ENCODE peak calls at places on chromosome 7, in eight cellular contexts. One of them, this sample, is unnamed.
A peak's percentile ranks its signal among the peaks of the same experiment; 100 is the strongest.

GRCh38 chr7:135275971-135276580 is 42.4 kb downstream of the STRA8 start:
- DNase-seq in GM04504: no peak
- DNase-seq in activated T-cell treated with anti-CD3 and anti-CD28 coated beads for 1 hour: no peak
- DNase-seq in heart right ventricle: no peak
- DNase-seq in stimulated activated CD4-positive, alpha-beta T cell treated with anti-CD3 and anti-CD28 coated beads, Interleukin-4, amount 100 ng/mL, for 1 hour: no peak
- DNase-seq in heart left ventricle: no peak
- DNase-seq in RWPE1: no peak
- DNase-seq in AG08395: no peak
- DNase-seq in this sample: no peak

GRCh38 chr7:47337531-47337930 is 244.4 kb downstream of the TNS3 start:
- DNase-seq in GM04504: no peak
- DNase-seq in activated T-cell treated with anti-CD3 and anti-CD28 coated beads for 1 hour: no peak
- DNase-seq in heart right ventricle: peak; percentile 42
- DNase-seq in stimulated activated CD4-positive, alpha-beta T cell treated with anti-CD3 and anti-CD28 coated beads, Interleukin-4, amount 100 ng/mL, for 1 hour: no peak
- DNase-seq in heart left ventricle: peak; percentile 40
- DNase-seq in RWPE1: no peak
- DNase-seq in AG08395: no peak
- DNase-seq in this sample: no peak

GRCh38 chr7:16514729-16515128 is 11.9 kb upstream of the LRRC72 start:
- DNase-seq in GM04504: no peak
- DNase-seq in activated T-cell treated with anti-CD3 and anti-CD28 coated beads for 1 hour: no peak
- DNase-seq in heart right ventricle: no peak
- DNase-seq in stimulated activated CD4-positive, alpha-beta T cell treated with anti-CD3 and anti-CD28 coated beads, Interleukin-4, amount 100 ng/mL, for 1 hour: no peak
- DNase-seq in heart left ventricle: no peak
- DNase-seq in RWPE1: no peak
- DNase-seq in AG08395: no peak
- DNase-seq in this sample: no peak

GRCh38 chr7:132228240-132228639 is 348.0 kb downstream of the PLXNA4 start:
- DNase-seq in GM04504: no peak
- DNase-seq in activated T-cell treated with anti-CD3 and anti-CD28 coated beads for 1 hour: no peak
- DNase-seq in heart right ventricle: no peak
- DNase-seq in stimulated activated CD4-positive, alpha-beta T cell treated with anti-CD3 and anti-CD28 coated beads, Interleukin-4, amount 100 ng/mL, for 1 hour: no peak
- DNase-seq in heart left ventricle: no peak
- DNase-seq in RWPE1: no peak
- DNase-seq in AG08395: no peak
- DNase-seq in this sample: no peak

GRCh38 chr7:152406491-152406890 is 29.3 kb downstream of the KMT2C start:
- DNase-seq in GM04504: no peak
- DNase-seq in activated T-cell treated with anti-CD3 and anti-CD28 coated beads for 1 hour: no peak
- DNase-seq in heart right ventricle: no peak
- DNase-seq in stimulated activated CD4-positive, alpha-beta T cell treated with anti-CD3 and anti-CD28 coated beads, Interleukin-4, amount 100 ng/mL, for 1 hour: no peak
- DNase-seq in heart left ventricle: no peak
- DNase-seq in RWPE1: no peak
- DNase-seq in AG08395: no peak
- DNase-seq in this sample: no peak

GRCh38 chr7:98958968-98959367 is 80.6 kb downstream of the TRRAP start:
- DNase-seq in GM04504: no peak
- DNase-seq in activated T-cell treated with anti-CD3 and anti-CD28 coated beads for 1 hour: no peak
- DNase-seq in heart right ventricle: no peak
- DNase-seq in stimulated activated CD4-positive, alpha-beta T cell treated with anti-CD3 and anti-CD28 coated beads, Interleukin-4, amount 100 ng/mL, for 1 hour: no peak
- DNase-seq in heart left ventricle: no peak
- DNase-seq in RWPE1: no peak
- DNase-seq in AG08395: no peak
- DNase-seq in this sample: no peak

GRCh38 chr7:31763548-31763947 is 76.5 kb downstream of the PPP1R17 start:
- DNase-seq in GM04504: no peak
- DNase-seq in activated T-cell treated with anti-CD3 and anti-CD28 coated beads for 1 hour: no peak
- DNase-seq in heart right ventricle: no peak
- DNase-seq in stimulated activated CD4-positive, alpha-beta T cell treated with anti-CD3 and anti-CD28 coated beads, Interleukin-4, amount 100 ng/mL, for 1 hour: no peak
- DNase-seq in heart left ventricle: no peak
- DNase-seq in RWPE1: no peak
- DNase-seq in AG08395: no peak
- DNase-seq in this sample: no peak

GRCh38 chr7:138120140-138120827 is 44.0 kb downstream of the AKR1D1 start:
- DNase-seq in GM04504: no peak
- DNase-seq in activated T-cell treated with anti-CD3 and anti-CD28 coated beads for 1 hour: no peak
- DNase-seq in heart right ventricle: no peak
- DNase-seq in stimulated activated CD4-positive, alpha-beta T cell treated with anti-CD3 and anti-CD28 coated beads, Interleukin-4, amount 100 ng/mL, for 1 hour: no peak
- DNase-seq in heart left ventricle: no peak
- DNase-seq in RWPE1: no peak
- DNase-seq in AG08395: no peak
- DNase-seq in this sample: no peak

GRCh38 chr7:69772699-69773436 is 174.6 kb downstream of the AUTS2 start:
- DNase-seq in GM04504: no peak
- DNase-seq in activated T-cell treated with anti-CD3 and anti-CD28 coated beads for 1 hour: no peak
- DNase-seq in heart right ventricle: no peak
- DNase-seq in stimulated activated CD4-positive, alpha-beta T cell treated with anti-CD3 and anti-CD28 coated beads, Interleukin-4, amount 100 ng/mL, for 1 hour: no peak
- DNase-seq in heart left ventricle: no peak
- DNase-seq in RWPE1: no peak
- DNase-seq in AG08395: no peak
- DNase-seq in this sample: no peak

GRCh38 chr7:151432658-151433521 is 7.1 kb downstream of the CRYGN start:
- DNase-seq in GM04504: no peak
- DNase-seq in activated T-cell treated with anti-CD3 and anti-CD28 coated beads for 1 hour: peak; percentile 20
- DNase-seq in heart right ventricle: no peak
- DNase-seq in stimulated activated CD4-positive, alpha-beta T cell treated with anti-CD3 and anti-CD28 coated beads, Interleukin-4, amount 100 ng/mL, for 1 hour: peak; percentile 49
- DNase-seq in heart left ventricle: no peak
- DNase-seq in RWPE1: no peak
- DNase-seq in AG08395: no peak
- DNase-seq in this sample: no peak

GRCh38 chr7:27210441-27211083 is 10.7 kb upstream of the HOXA13 start:
- DNase-seq in GM04504: no peak
- DNase-seq in activated T-cell treated with anti-CD3 and anti-CD28 coated beads for 1 hour: no peak
- DNase-seq in heart right ventricle: peak; percentile 44
- DNase-seq in stimulated activated CD4-positive, alpha-beta T cell treated with anti-CD3 and anti-CD28 coated beads, Interleukin-4, amount 100 ng/mL, for 1 hour: peak; percentile 59
- DNase-seq in heart left ventricle: no peak
- DNase-seq in RWPE1: no peak
- DNase-seq in AG08395: peak; percentile 50
- DNase-seq in this sample: no peak

GRCh38 chr7:93053209-93053945 is 64.4 kb downstream of the SAMD9 start:
- DNase-seq in GM04504: no peak
- DNase-seq in activated T-cell treated with anti-CD3 and anti-CD28 coated beads for 1 hour: no peak
- DNase-seq in heart right ventricle: no peak
- DNase-seq in stimulated activated CD4-positive, alpha-beta T cell treated with anti-CD3 and anti-CD28 coated beads, Interleukin-4, amount 100 ng/mL, for 1 hour: no peak
- DNase-seq in heart left ventricle: no peak
- DNase-seq in RWPE1: no peak
- DNase-seq in AG08395: no peak
- DNase-seq in this sample: no peak

GRCh38 chr7:39184387-39184786 is 206.7 kb downstream of the POU6F2 start:
- DNase-seq in GM04504: no peak
- DNase-seq in activated T-cell treated with anti-CD3 and anti-CD28 coated beads for 1 hour: no peak
- DNase-seq in heart right ventricle: no peak
- DNase-seq in stimulated activated CD4-positive, alpha-beta T cell treated with anti-CD3 and anti-CD28 coated beads, Interleukin-4, amount 100 ng/mL, for 1 hour: no peak
- DNase-seq in heart left ventricle: no peak
- DNase-seq in RWPE1: no peak
- DNase-seq in AG08395: no peak
- DNase-seq in this sample: no peak

GRCh38 chr7:516606-517456 is 2.8 kb downstream of the PDGFA start:
- DNase-seq in GM04504: peak; percentile 57
- DNase-seq in activated T-cell treated with anti-CD3 and anti-CD28 coated beads for 1 hour: no peak
- DNase-seq in heart right ventricle: no peak
- DNase-seq in stimulated activated CD4-positive, alpha-beta T cell treated with anti-CD3 and anti-CD28 coated beads, Interleukin-4, amount 100 ng/mL, for 1 hour: peak; percentile 20
- DNase-seq in heart left ventricle: peak; percentile 53
- DNase-seq in RWPE1: no peak
- DNase-seq in AG08395: peak; percentile 70
- DNase-seq in this sample: peak; percentile 46

GRCh38 chr7:103113164-103113563 is 35.7 kb downstream of the NAPEPLD start:
- DNase-seq in GM04504: peak; percentile 81
- DNase-seq in activated T-cell treated with anti-CD3 and anti-CD28 coated beads for 1 hour: no peak
- DNase-seq in heart right ventricle: no peak
- DNase-seq in stimulated activated CD4-positive, alpha-beta T cell treated with anti-CD3 and anti-CD28 coated beads, Interleukin-4, amount 100 ng/mL, for 1 hour: no peak
- DNase-seq in heart left ventricle: no peak
- DNase-seq in RWPE1: peak; percentile 79
- DNase-seq in AG08395: peak; percentile 89
- DNase-seq in this sample: no peak

GRCh38 chr7:10475940-10476641 is 497.6 kb upstream of the PHF14 start:
- DNase-seq in GM04504: no peak
- DNase-seq in activated T-cell treated with anti-CD3 and anti-CD28 coated beads for 1 hour: no peak
- DNase-seq in heart right ventricle: no peak
- DNase-seq in stimulated activated CD4-positive, alpha-beta T cell treated with anti-CD3 and anti-CD28 coated beads, Interleukin-4, amount 100 ng/mL, for 1 hour: no peak
- DNase-seq in heart left ventricle: no peak
- DNase-seq in RWPE1: no peak
- DNase-seq in AG08395: no peak
- DNase-seq in this sample: no peak

GRCh38 chr7:74502216-74502891 is 48.6 kb downstream of the GTF2IRD1 start:
- DNase-seq in GM04504: no peak
- DNase-seq in activated T-cell treated with anti-CD3 and anti-CD28 coated beads for 1 hour: no peak
- DNase-seq in heart right ventricle: peak; percentile 50
- DNase-seq in stimulated activated CD4-positive, alpha-beta T cell treated with anti-CD3 and anti-CD28 coated beads, Interleukin-4, amount 100 ng/mL, for 1 hour: no peak
- DNase-seq in heart left ventricle: peak; percentile 47
- DNase-seq in RWPE1: no peak
- DNase-seq in AG08395: no peak
- DNase-seq in this sample: no peak

GRCh38 chr7:12623885-12624498 is 53.5 kb downstream of the SCIN start:
- DNase-seq in GM04504: no peak
- DNase-seq in activated T-cell treated with anti-CD3 and anti-CD28 coated beads for 1 hour: no peak
- DNase-seq in heart right ventricle: no peak
- DNase-seq in stimulated activated CD4-positive, alpha-beta T cell treated with anti-CD3 and anti-CD28 coated beads, Interleukin-4, amount 100 ng/mL, for 1 hour: no peak
- DNase-seq in heart left ventricle: no peak
- DNase-seq in RWPE1: peak; percentile 26
- DNase-seq in AG08395: peak; percentile 31
- DNase-seq in this sample: no peak

GRCh38 chr7:100675581-100676350 is 2.2 kb downstream of the GNB2 start:
- DNase-seq in GM04504: no peak
- DNase-seq in activated T-cell treated with anti-CD3 and anti-CD28 coated beads for 1 hour: peak; percentile 73
- DNase-seq in heart right ventricle: peak; percentile 87
- DNase-seq in stimulated activated CD4-positive, alpha-beta T cell treated with anti-CD3 and anti-CD28 coated beads, Interleukin-4, amount 100 ng/mL, for 1 hour: peak; percentile 70
- DNase-seq in heart left ventricle: peak; percentile 88
- DNase-seq in RWPE1: peak; percentile 63
- DNase-seq in AG08395: peak; percentile 59
- DNase-seq in this sample: peak; percentile 76

GRCh38 chr7:118496138-118496644 is 271.7 kb downstream of the ANKRD7 start:
- DNase-seq in GM04504: no peak
- DNase-seq in activated T-cell treated with anti-CD3 and anti-CD28 coated beads for 1 hour: no peak
- DNase-seq in heart right ventricle: no peak
- DNase-seq in stimulated activated CD4-positive, alpha-beta T cell treated with anti-CD3 and anti-CD28 coated beads, Interleukin-4, amount 100 ng/mL, for 1 hour: no peak
- DNase-seq in heart left ventricle: no peak
- DNase-seq in RWPE1: no peak
- DNase-seq in AG08395: no peak
- DNase-seq in this sample: no peak

GRCh38 chr7:1368682-1369571 is 90.3 kb downstream of the MICALL2 start:
- DNase-seq in GM04504: no peak
- DNase-seq in activated T-cell treated with anti-CD3 and anti-CD28 coated beads for 1 hour: no peak
- DNase-seq in heart right ventricle: no peak
- DNase-seq in stimulated activated CD4-positive, alpha-beta T cell treated with anti-CD3 and anti-CD28 coated beads, Interleukin-4, amount 100 ng/mL, for 1 hour: peak; percentile 29
- DNase-seq in heart left ventricle: no peak
- DNase-seq in RWPE1: peak; percentile 77
- DNase-seq in AG08395: peak; percentile 20
- DNase-seq in this sample: peak; percentile 36

GRCh38 chr7:32587431-32587948 is 92.2 kb downstream of the AVL9 start:
- DNase-seq in GM04504: peak; percentile 66
- DNase-seq in activated T-cell treated with anti-CD3 and anti-CD28 coated beads for 1 hour: no peak
- DNase-seq in heart right ventricle: peak; percentile 60
- DNase-seq in stimulated activated CD4-positive, alpha-beta T cell treated with anti-CD3 and anti-CD28 coated beads, Interleukin-4, amount 100 ng/mL, for 1 hour: no peak
- DNase-seq in heart left ventricle: peak; percentile 42
- DNase-seq in RWPE1: no peak
- DNase-seq in AG08395: peak; percentile 72
- DNase-seq in this sample: no peak

GRCh38 chr7:47539398-47540052 is 42.4 kb downstream of the TNS3 start:
- DNase-seq in GM04504: no peak
- DNase-seq in activated T-cell treated with anti-CD3 and anti-CD28 coated beads for 1 hour: no peak
- DNase-seq in heart right ventricle: no peak
- DNase-seq in stimulated activated CD4-positive, alpha-beta T cell treated with anti-CD3 and anti-CD28 coated beads, Interleukin-4, amount 100 ng/mL, for 1 hour: no peak
- DNase-seq in heart left ventricle: no peak
- DNase-seq in RWPE1: no peak
- DNase-seq in AG08395: peak; percentile 44
- DNase-seq in this sample: no peak

GRCh38 chr7:21903074-21903786 is 42.5 kb downstream of the CDCA7L start:
- DNase-seq in GM04504: no peak
- DNase-seq in activated T-cell treated with anti-CD3 and anti-CD28 coated beads for 1 hour: no peak
- DNase-seq in heart right ventricle: no peak
- DNase-seq in stimulated activated CD4-positive, alpha-beta T cell treated with anti-CD3 and anti-CD28 coated beads, Interleukin-4, amount 100 ng/mL, for 1 hour: no peak
- DNase-seq in heart left ventricle: no peak
- DNase-seq in RWPE1: no peak
- DNase-seq in AG08395: no peak
- DNase-seq in this sample: no peak

GRCh38 chr7:106421181-106421762 is 136.5 kb upstream of the NAMPT start:
- DNase-seq in GM04504: peak; percentile 73
- DNase-seq in activated T-cell treated with anti-CD3 and anti-CD28 coated beads for 1 hour: no peak
- DNase-seq in heart right ventricle: peak; percentile 65
- DNase-seq in stimulated activated CD4-positive, alpha-beta T cell treated with anti-CD3 and anti-CD28 coated beads, Interleukin-4, amount 100 ng/mL, for 1 hour: no peak
- DNase-seq in heart left ventricle: peak; percentile 74
- DNase-seq in RWPE1: no peak
- DNase-seq in AG08395: peak; percentile 74
- DNase-seq in this sample: no peak

GRCh38 chr7:155959894-155960293 is 147.6 kb upstream of the SHH start:
- DNase-seq in GM04504: no peak
- DNase-seq in activated T-cell treated with anti-CD3 and anti-CD28 coated beads for 1 hour: no peak
- DNase-seq in heart right ventricle: no peak
- DNase-seq in stimulated activated CD4-positive, alpha-beta T cell treated with anti-CD3 and anti-CD28 coated beads, Interleukin-4, amount 100 ng/mL, for 1 hour: no peak
- DNase-seq in heart left ventricle: no peak
- DNase-seq in RWPE1: no peak
- DNase-seq in AG08395: no peak
- DNase-seq in this sample: no peak

GRCh38 chr7:1672851-1673486 is 2.9 kb downstream of the ELFN1 start:
- DNase-seq in GM04504: no peak
- DNase-seq in activated T-cell treated with anti-CD3 and anti-CD28 coated beads for 1 hour: no peak
- DNase-seq in heart right ventricle: no peak
- DNase-seq in stimulated activated CD4-positive, alpha-beta T cell treated with anti-CD3 and anti-CD28 coated beads, Interleukin-4, amount 100 ng/mL, for 1 hour: no peak
- DNase-seq in heart left ventricle: no peak
- DNase-seq in RWPE1: no peak
- DNase-seq in AG08395: no peak
- DNase-seq in this sample: peak; percentile 15

GRCh38 chr7:39336457-39336856 is 229.7 kb upstream of the YAE1 start:
- DNase-seq in GM04504: no peak
- DNase-seq in activated T-cell treated with anti-CD3 and anti-CD28 coated beads for 1 hour: no peak
- DNase-seq in heart right ventricle: no peak
- DNase-seq in stimulated activated CD4-positive, alpha-beta T cell treated with anti-CD3 and anti-CD28 coated beads, Interleukin-4, amount 100 ng/mL, for 1 hour: no peak
- DNase-seq in heart left ventricle: no peak
- DNase-seq in RWPE1: peak; percentile 31
- DNase-seq in AG08395: peak; percentile 16
- DNase-seq in this sample: no peak

GRCh38 chr7:111413796-111414195 is 148.5 kb downstream of the IMMP2L start:
- DNase-seq in GM04504: no peak
- DNase-seq in activated T-cell treated with anti-CD3 and anti-CD28 coated beads for 1 hour: no peak
- DNase-seq in heart right ventricle: peak; percentile 20
- DNase-seq in stimulated activated CD4-positive, alpha-beta T cell treated with anti-CD3 and anti-CD28 coated beads, Interleukin-4, amount 100 ng/mL, for 1 hour: no peak
- DNase-seq in heart left ventricle: peak; percentile 16
- DNase-seq in RWPE1: no peak
- DNase-seq in AG08395: no peak
- DNase-seq in this sample: no peak

GRCh38 chr7:36203081-36203775 is 50.2 kb downstream of the EEPD1 start:
- DNase-seq in GM04504: no peak
- DNase-seq in activated T-cell treated with anti-CD3 and anti-CD28 coated beads for 1 hour: no peak
- DNase-seq in heart right ventricle: no peak
- DNase-seq in stimulated activated CD4-positive, alpha-beta T cell treated with anti-CD3 and anti-CD28 coated beads, Interleukin-4, amount 100 ng/mL, for 1 hour: no peak
- DNase-seq in heart left ventricle: no peak
- DNase-seq in RWPE1: no peak
- DNase-seq in AG08395: no peak
- DNase-seq in this sample: no peak

GRCh38 chr7:131629203-131629871 is 72.9 kb upstream of the PODXL start:
- DNase-seq in GM04504: no peak
- DNase-seq in activated T-cell treated with anti-CD3 and anti-CD28 coated beads for 1 hour: no peak
- DNase-seq in heart right ventricle: peak; percentile 74
- DNase-seq in stimulated activated CD4-positive, alpha-beta T cell treated with anti-CD3 and anti-CD28 coated beads, Interleukin-4, amount 100 ng/mL, for 1 hour: no peak
- DNase-seq in heart left ventricle: peak; percentile 69
- DNase-seq in RWPE1: peak; percentile 70
- DNase-seq in AG08395: peak; percentile 64
- DNase-seq in this sample: no peak

GRCh38 chr7:98133181-98133580 is 26.5 kb downstream of the LMTK2 start:
- DNase-seq in GM04504: no peak
- DNase-seq in activated T-cell treated with anti-CD3 and anti-CD28 coated beads for 1 hour: no peak
- DNase-seq in heart right ventricle: no peak
- DNase-seq in stimulated activated CD4-positive, alpha-beta T cell treated with anti-CD3 and anti-CD28 coated beads, Interleukin-4, amount 100 ng/mL, for 1 hour: no peak
- DNase-seq in heart left ventricle: no peak
- DNase-seq in RWPE1: no peak
- DNase-seq in AG08395: no peak
- DNase-seq in this sample: no peak

GRCh38 chr7:151570366-151570915 is 50.7 kb upstream of the RHEB start:
- DNase-seq in GM04504: no peak
- DNase-seq in activated T-cell treated with anti-CD3 and anti-CD28 coated beads for 1 hour: no peak
- DNase-seq in heart right ventricle: no peak
- DNase-seq in stimulated activated CD4-positive, alpha-beta T cell treated with anti-CD3 and anti-CD28 coated beads, Interleukin-4, amount 100 ng/mL, for 1 hour: no peak
- DNase-seq in heart left ventricle: no peak
- DNase-seq in RWPE1: peak; percentile 9
- DNase-seq in AG08395: peak; percentile 21
- DNase-seq in this sample: no peak

GRCh38 chr7:82050134-82050533 is 280.3 kb upstream of the HGF start:
- DNase-seq in GM04504: peak; percentile 71
- DNase-seq in activated T-cell treated with anti-CD3 and anti-CD28 coated beads for 1 hour: no peak
- DNase-seq in heart right ventricle: no peak
- DNase-seq in stimulated activated CD4-positive, alpha-beta T cell treated with anti-CD3 and anti-CD28 coated beads, Interleukin-4, amount 100 ng/mL, for 1 hour: no peak
- DNase-seq in heart left ventricle: no peak
- DNase-seq in RWPE1: peak; percentile 57
- DNase-seq in AG08395: peak; percentile 75
- DNase-seq in this sample: no peak

This sample was measured in activated CD4-positive, CD25-positive, alpha-beta regulatory T cell treated with anti-CD3 and anti-CD28 coated beads, Interleukin-2, amount 50 U/mL, for 72 hours.